ENCODE peak calls at places on chromosomes 7 and 10, in nine cellular contexts. T, I, C, Z, V, B, K, Y and G are unnamed samples.

GRCh38 chr7:27203378-27203953 is 3.6 kb upstream of the HOXA13 start:
- DNase-seq in T (no peak), I (no peak), C (peak), Z (no peak), V (no peak), B (no peak), K (peak), Y (no peak), G (no peak)

GRCh38 chr7:50207682-50208255 is 96.7 kb upstream of the IKZF1 start:
- DNase-seq in T (no peak), I (no peak), C (no peak), Z (no peak), V (no peak), B (no peak), K (no peak), Y (no peak), G (no peak)

GRCh38 chr10:3886191-3886590 is 101.2 kb upstream of the KLF6 start:
- DNase-seq in T (peak), I (peak), C (no peak), Z (peak), V (peak), B (no peak), K (peak), Y (peak), G (no peak)

GRCh38 chr7:16504019-16504418 is 22.6 kb upstream of the LRRC72 start:
- DNase-seq in T (peak), I (no peak), C (no peak), Z (no peak), V (no peak), B (no peak), K (peak), Y (no peak), G (no peak)

GRCh38 chr10:33098966-33099663 is 141.1 kb upstream of the ITGB1 start:
- DNase-seq in T (peak), I (no peak), C (no peak), Z (no peak), V (no peak), B (no peak), K (no peak), Y (no peak), G (no peak)

GRCh38 chr10:114694735-114695134 is 36.7 kb upstream of the ABLIM1 start:
- DNase-seq in T (no peak), I (peak), C (peak), Z (no peak), V (no peak), B (peak), K (peak), Y (peak), G (peak)

GRCh38 chr7:117129538-117129955 is 176.2 kb downstream of the ST7 start:
- DNase-seq in T (no peak), I (no peak), C (no peak), Z (no peak), V (no peak), B (no peak), K (no peak), Y (no peak), G (no peak)

GRCh38 chr7:77651544-77652162 is 44.6 kb upstream of the RSBN1L start:
- DNase-seq in T (no peak), I (peak), C (no peak), Z (no peak), V (no peak), B (no peak), K (no peak), Y (no peak), G (peak)

GRCh38 chr7:112594397-112594796 is 113.6 kb downstream of the LSMEM1 start:
- DNase-seq in T (no peak), I (no peak), C (no peak), Z (no peak), V (no peak), B (no peak), K (no peak), Y (no peak), G (no peak)

GRCh38 chr10:62907470-62908212 is 91.5 kb upstream of the EGR2 start:
- DNase-seq in T (no peak), I (no peak), C (no peak), Z (no peak), V (no peak), B (no peak), K (no peak), Y (no peak), G (no peak)